ENCODE peak calls at places on chromosome 2, in four cellular contexts. F is AG04450, U is K562, S is head of caudate nucleus. C is an unnamed sample.

GRCh38 chr2:229901819-229902218 is 20.0 kb downstream of the TRIP12 start:
- DNase-seq in F (no peak), U (peak; percentile 13), S (no peak), C (no peak)

GRCh38 chr2:174683392-174683759 is 80.9 kb downstream of the CHRNA1 start:
- DNase-seq in F (no peak), U (no peak), S (no peak), C (no peak)

GRCh38 chr2:199228887-199229819 is 228.6 kb downstream of the SATB2 start:
- DNase-seq in F (peak; percentile 90), U (no peak), S (no peak), C (peak; percentile 93)

GRCh38 chr2:77807531-77808215 is 285.5 kb upstream of the LRRTM4 start:
- DNase-seq in F (no peak), U (no peak), S (no peak), C (no peak)

GRCh38 chr2:142188562-142188961 is 57.7 kb upstream of the LRP1B start:
- DNase-seq in F (no peak), U (no peak), S (no peak), C (no peak)

GRCh38 chr2:85152895-85153294 is 19.7 kb downstream of the TCF7L1 start:
- DNase-seq in F (no peak), U (no peak), S (no peak), C (no peak)

GRCh38 chr2:85397925-85398331 is 12.2 kb downstream of the CAPG start:
- DNase-seq in F (no peak), U (no peak), S (no peak), C (no peak)

GRCh38 chr2:173117678-173118077 is 42.0 kb downstream of the MAP3K20 start:
- DNase-seq in F (no peak), U (peak; percentile 17), S (no peak), C (no peak)

GRCh38 chr2:95122197-95122551 is 566 bp upstream of the MRPS5 start:
- DNase-seq in F (no peak), U (no peak), S (no peak), C (peak; percentile 5)

GRCh38 chr2:186486651-186487647 is 889 bp downstream of the ZC3H15 start:
- DNase-seq in F (no peak), U (no peak), S (no peak), C (no peak)

GRCh38 chr2:105449083-105449482 is 50.2 kb upstream of the FHL2 start:
- DNase-seq in F (no peak), U (no peak), S (no peak), C (no peak)

GRCh38 chr2:157355618-157356017 is 30.0 kb upstream of the ERMN start:
- DNase-seq in F (no peak), U (no peak), S (no peak), C (no peak)

GRCh38 chr2:96869281-96869823 is 528 bp downstream of the SEMA4C start:
- DNase-seq in F (no peak), U (peak; percentile 77), S (peak; percentile 74), C (no peak)

GRCh38 chr2:218228366-218229092 is 11.5 kb downstream of the ARPC2 start:
- DNase-seq in F (no peak), U (no peak), S (no peak), C (no peak)

GRCh38 chr2:102014041-102014345 is 22.2 kb downstream of the IL1R2 start:
- DNase-seq in F (no peak), U (no peak), S (no peak), C (no peak)

GRCh38 chr2:188367164-188367563 is 75.5 kb downstream of the GULP1 start:
- DNase-seq in F (no peak), U (no peak), S (no peak), C (no peak)

GRCh38 chr2:215830313-215830712 is 183.0 kb downstream of the MREG start:
- DNase-seq in F (no peak), U (peak; percentile 64), S (no peak), C (no peak)

GRCh38 chr2:149808556-149808955 is 221.0 kb upstream of the MMADHC start:
- DNase-seq in F (no peak), U (no peak), S (no peak), C (no peak)

GRCh38 chr2:196503398-196503797 is 136.1 kb upstream of the CCDC150 start:
- DNase-seq in F (no peak), U (no peak), S (no peak), C (no peak)

GRCh38 chr2:173307287-173307686 is 47.4 kb upstream of the CDCA7 start:
- DNase-seq in F (no peak), U (no peak), S (peak; percentile 2), C (peak; percentile 50)

GRCh38 chr2:651961-652373 is 25.2 kb downstream of the TMEM18 start:
- DNase-seq in F (no peak), U (no peak), S (no peak), C (no peak)

GRCh38 chr2:11636593-11637295 is 33.3 kb downstream of the NTSR2 start:
- DNase-seq in F (no peak), U (no peak), S (no peak), C (no peak)

GRCh38 chr2:120632796-120633646 is 102.6 kb upstream of the GLI2 start:
- DNase-seq in F (no peak), U (no peak), S (no peak), C (no peak)

GRCh38 chr2:241135737-241136136 is 13.5 kb downstream of the PASK start:
- DNase-seq in F (no peak), U (no peak), S (no peak), C (no peak)

GRCh38 chr2:109435866-109436634 is 177.7 kb downstream of the SEPTIN10 start:
- DNase-seq in F (no peak), U (no peak), S (no peak), C (no peak)

GRCh38 chr2:179344970-179345369 is 80.3 kb upstream of the SESTD1 start:
- DNase-seq in F (no peak), U (no peak), S (no peak), C (no peak)

GRCh38 chr2:23330214-23330613 is 54.8 kb upstream of the KLHL29 start:
- DNase-seq in F (no peak), U (peak; percentile 37), S (no peak), C (no peak)

GRCh38 chr2:145760781-145761649 is 1241.1 kb upstream of the ZEB2 start:
- DNase-seq in F (peak; percentile 57), U (no peak), S (no peak), C (no peak)

GRCh38 chr2:220341014-220341413 is 713.6 kb downstream of the SLC4A3 start:
- DNase-seq in F (no peak), U (no peak), S (no peak), C (no peak)

GRCh38 chr2:112474844-112475486 is 7.0 kb upstream of the TTL start:
- DNase-seq in F (no peak), U (no peak), S (no peak), C (no peak)

GRCh38 chr2:114113527-114113926 is 223.6 kb downstream of the ACTR3 start:
- DNase-seq in F (no peak), U (no peak), S (no peak), C (no peak)

GRCh38 chr2:54772531-54772930 is 49.1 kb downstream of the EML6 start:
- DNase-seq in F (no peak), U (no peak), S (no peak), C (no peak)

GRCh38 chr2:42053791-42054656 is 6.2 kb downstream of the PKDCC start:
- DNase-seq in F (no peak), U (no peak), S (no peak), C (no peak)

GRCh38 chr2:212975333-212975732 is 176.1 kb downstream of the IKZF2 start:
- DNase-seq in F (no peak), U (no peak), S (no peak), C (no peak)

GRCh38 chr2:174730530-174731018 is 33.7 kb downstream of the CHRNA1 start:
- DNase-seq in F (no peak), U (no peak), S (no peak), C (no peak)

GRCh38 chr2:54329482-54330225 is 73.6 kb upstream of the TSPYL6 start:
- DNase-seq in F (no peak), U (no peak), S (no peak), C (no peak)

GRCh38 chr2:157627594-157628281 is 926 bp downstream of the ACVR1C start:
- DNase-seq in F (no peak), U (no peak), S (peak; percentile 22), C (no peak)

GRCh38 chr2:135997380-135997779 is 12.0 kb upstream of the DARS1 start:
- DNase-seq in F (no peak), U (no peak), S (peak; percentile 50), C (no peak)

GRCh38 chr2:231513746-231514224 is 16.5 kb downstream of the NMUR1 start:
- DNase-seq in F (no peak), U (no peak), S (no peak), C (no peak)

C was measured in GM12878.